ENCODE peak calls at places on chromosomes 4 and X, in six cellular contexts. H is transverse colon, E is H1, V is SK-N-SH, Z is stomach, J is breast epithelium. R is an unnamed sample.

GRCh38 chr4:8737601-8738279 is 133.9 kb downstream of the HMX1 start:
- DNase-seq in H (no peak), E (no peak), V (peak), Z (no peak), J (peak), R (peak)

GRCh38 chr4:180028682-180029081 is 2214.5 kb upstream of the TENM3 start:
- DNase-seq in H (peak), E (peak), V (peak), Z (no peak), J (no peak), R (no peak)

GRCh38 chr4:76811604-76812412 is 86.1 kb downstream of the SOWAHB start:
- DNase-seq in H (no peak), E (no peak), V (no peak), Z (no peak), J (no peak), R (no peak)

GRCh38 chr4:145536044-145536443 is 54.4 kb downstream of the SMAD1 start:
- DNase-seq in H (no peak), E (no peak), V (no peak), Z (no peak), J (no peak), R (no peak)

GRCh38 chrX:72609313-72609712 is 36.7 kb upstream of the HDAC8 start:
- DNase-seq in H (no peak), E (no peak), V (no peak), Z (no peak), J (no peak), R (no peak)

GRCh38 chr4:88659061-88659889 is 38.4 kb downstream of the NAP1L5 start:
- DNase-seq in H (peak), E (no peak), V (peak), Z (peak), J (peak), R (no peak)

GRCh38 chrX:53918697-53919096 is 125.6 kb downstream of the PHF8 start:
- DNase-seq in H (no peak), E (no peak), V (no peak), Z (no peak), J (no peak), R (no peak)

GRCh38 chr4:145507636-145508035 is 26.0 kb downstream of the SMAD1 start:
- DNase-seq in H (no peak), E (no peak), V (no peak), Z (no peak), J (no peak), R (no peak)

GRCh38 chrX:114774691-114775090 is 190.8 kb downstream of the HTR2C start:
- DNase-seq in H (no peak), E (no peak), V (no peak), Z (no peak), J (no peak), R (no peak)

GRCh38 chr4:56959064-56959463 is 18.3 kb downstream of the NOA1 start:
- DNase-seq in H (no peak), E (no peak), V (no peak), Z (no peak), J (no peak), R (no peak)

GRCh38 chrX:1433646-1434357 is 18.9 kb downstream of the ASMTL start:
- DNase-seq in H (no peak), E (no peak), V (no peak), Z (no peak), J (no peak), R (no peak)

GRCh38 chrX:135649561-135649960 is 63.9 kb upstream of the CT45A1 start:
- DNase-seq in H (no peak), E (no peak), V (no peak), Z (no peak), J (no peak), R (no peak)

GRCh38 chr4:144733566-144733965 is 87.6 kb downstream of the HHIP start:
- DNase-seq in H (no peak), E (no peak), V (no peak), Z (no peak), J (no peak), R (no peak)

GRCh38 chr4:145709843-145710242 is 29.9 kb downstream of the C4orf51 start:
- DNase-seq in H (no peak), E (no peak), V (no peak), Z (no peak), J (no peak), R (no peak)

GRCh38 chr4:102606846-102607440 is 105.8 kb downstream of the NFKB1 start:
- DNase-seq in H (no peak), E (no peak), V (no peak), Z (peak), J (no peak), R (no peak)

GRCh38 chrX:24396236-24396929 is 35.9 kb downstream of the SUPT20HL1 start:
- DNase-seq in H (no peak), E (no peak), V (no peak), Z (no peak), J (no peak), R (no peak)

GRCh38 chr4:108620933-108621905 is 843 bp downstream of the RPL34 start:
- DNase-seq in H (no peak), E (no peak), V (no peak), Z (no peak), J (no peak), R (no peak)

GRCh38 chr4:156169861-156170260 is 216.2 kb upstream of the CTSO start:
- DNase-seq in H (no peak), E (no peak), V (no peak), Z (no peak), J (no peak), R (no peak)

GRCh38 chr4:140049924-140050681 is 103.9 kb downstream of the MAML3 start:
- DNase-seq in H (no peak), E (peak), V (peak), Z (no peak), J (no peak), R (no peak)

GRCh38 chrX:108165349-108166111 is 74.0 kb downstream of the ATG4A start:
- DNase-seq in H (no peak), E (peak), V (peak), Z (peak), J (no peak), R (no peak)

GRCh38 chr4:72895408-72895807 is 174.1 kb downstream of the COX18 start:
- DNase-seq in H (no peak), E (no peak), V (no peak), Z (no peak), J (no peak), R (no peak)

GRCh38 chrX:80812176-80812575 is 2.5 kb upstream of the BRWD3 start:
- DNase-seq in H (peak), E (no peak), V (peak), Z (no peak), J (no peak), R (no peak)

GRCh38 chr4:107279729-107280128 is 243.6 kb upstream of the DKK2 start:
- DNase-seq in H (no peak), E (no peak), V (no peak), Z (no peak), J (no peak), R (no peak)

GRCh38 chr4:92969650-92970370 is 666.0 kb downstream of the GRID2 start:
- DNase-seq in H (no peak), E (no peak), V (no peak), Z (no peak), J (no peak), R (no peak)

GRCh38 chrX:110402091-110402854 is 43.6 kb downstream of the RTL9 start:
- DNase-seq in H (no peak), E (no peak), V (no peak), Z (no peak), J (peak), R (no peak)

GRCh38 chr4:56424697-56425514 is 10.5 kb downstream of the PPAT start:
- DNase-seq in H (peak), E (no peak), V (peak), Z (peak), J (no peak), R (no peak)

GRCh38 chr4:7766086-7766485 is 173.6 kb downstream of the AFAP1 start:
- DNase-seq in H (no peak), E (no peak), V (no peak), Z (no peak), J (no peak), R (no peak)

GRCh38 chr4:63349674-63350025 is 1059.6 kb downstream of the TECRL start:
- DNase-seq in H (no peak), E (no peak), V (no peak), Z (no peak), J (no peak), R (no peak)

GRCh38 chr4:156941940-156942548 is 29.6 kb downstream of the PDGFC start:
- DNase-seq in H (peak), E (no peak), V (no peak), Z (peak), J (no peak), R (no peak)

GRCh38 chrX:28586291-28586690 is 955 bp upstream of the IL1RAPL1 start:
- DNase-seq in H (peak), E (no peak), V (no peak), Z (no peak), J (no peak), R (no peak)

GRCh38 chr4:89136525-89136924 is 25.2 kb downstream of the TIGD2 start:
- DNase-seq in H (no peak), E (no peak), V (no peak), Z (no peak), J (no peak), R (no peak)

GRCh38 chr4:73615613-73616012 is 4.6 kb downstream of the RASSF6 start:
- DNase-seq in H (no peak), E (no peak), V (no peak), Z (no peak), J (peak), R (no peak)

GRCh38 chrX:48961585-48962091 is 4.2 kb upstream of the OTUD5 start:
- DNase-seq in H (peak), E (no peak), V (no peak), Z (no peak), J (no peak), R (no peak)

GRCh38 chrX:47649302-47649701 is 1.1 kb downstream of the ELK1 start:
- DNase-seq in H (no peak), E (no peak), V (no peak), Z (no peak), J (no peak), R (no peak)
- H3K27ac ChIP-seq in H (no peak), E (no peak), V (no peak), Z (no peak), J (no peak), R (no peak)

DNA sequence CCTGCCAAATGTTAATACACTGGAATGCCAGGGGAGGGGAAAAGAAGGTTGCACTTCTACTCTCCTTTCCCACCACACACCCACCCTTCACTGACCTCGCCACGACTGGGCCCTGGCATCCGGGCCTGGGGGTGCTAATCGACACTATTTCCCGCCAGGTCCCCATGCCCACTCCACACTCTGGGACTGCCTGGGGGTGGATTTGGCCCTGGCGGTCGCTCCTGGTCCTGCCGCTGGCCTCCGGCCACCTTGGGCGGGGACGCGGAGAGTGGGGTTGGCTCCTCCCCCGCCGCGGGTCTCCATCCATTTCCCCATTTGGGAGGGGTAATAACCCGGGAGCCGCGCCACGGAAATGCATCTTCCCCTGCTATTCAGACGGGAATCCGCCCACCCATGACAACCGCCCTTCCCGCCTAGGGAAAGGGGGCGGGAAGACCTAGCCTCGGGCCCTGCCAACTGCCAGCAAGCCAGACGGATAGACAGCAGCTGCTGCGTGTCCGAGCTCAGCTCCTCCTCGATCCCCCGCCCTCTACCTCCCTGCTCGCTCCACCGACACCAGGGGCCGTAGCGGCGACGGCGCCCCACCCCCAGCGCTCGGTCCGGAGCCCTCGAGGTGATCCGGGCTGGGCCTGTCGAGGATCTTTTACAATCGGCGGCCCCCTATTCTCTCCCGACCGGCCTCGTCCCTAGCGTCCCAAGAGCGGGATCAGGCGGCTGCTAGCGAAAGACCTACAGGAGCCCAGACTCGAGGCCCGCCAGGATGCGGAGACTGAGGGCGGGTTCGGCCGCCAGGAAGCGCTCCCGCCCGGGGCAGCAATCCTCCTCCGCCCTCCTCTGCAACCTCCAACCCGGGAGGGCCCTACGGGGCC is 78.0 kb downstream of the RLIM start:
- DNase-seq in H (peak), E (peak), V (peak), Z (peak), J (peak), R (peak)
- TF ChIP-seq POLR2AphosphoS5 in H (peak), E (no peak), V (no peak), Z (peak), J (peak), R (peak)

GRCh38 chr4:182928061-182928460 is 10.9 kb upstream of the DCTD start:
- DNase-seq in H (no peak), E (peak), V (no peak), Z (no peak), J (no peak), R (no peak)
- TF ChIP-seq CTCF in H (no peak), E (peak), V (peak), Z (no peak), J (no peak), R (no peak)

GRCh38 chr4:99047710-99048109 is 40.9 kb downstream of the ADH5 start:
- DNase-seq in H (no peak), E (no peak), V (no peak), Z (no peak), J (no peak), R (no peak)
- H3K27ac ChIP-seq in H (no peak), E (no peak), V (no peak), Z (no peak), J (no peak), R (no peak)

DNA sequence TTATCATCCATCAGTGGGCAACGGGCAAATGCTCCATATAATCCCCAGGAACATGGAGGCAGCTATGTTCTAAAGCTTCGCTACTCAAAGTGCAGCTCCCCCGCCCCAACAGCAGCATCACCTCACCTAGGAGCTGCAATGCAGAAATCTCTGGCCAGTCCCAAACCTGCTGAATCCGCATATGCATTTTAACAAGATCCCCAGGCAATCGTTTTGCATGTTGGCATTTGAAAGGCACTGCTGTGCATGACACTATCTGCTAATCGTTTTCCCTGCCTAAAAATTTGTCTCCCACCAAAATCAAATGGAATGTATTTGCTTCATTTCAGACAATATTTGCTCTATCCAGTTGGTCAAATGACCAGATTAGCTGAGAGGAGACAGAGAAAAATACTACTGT is 15.2 kb downstream of the ADGRG2 start:
- DNase-seq in H (no peak), E (peak), V (no peak), Z (no peak), J (no peak), R (no peak)
- TF ChIP-seq POLR2AphosphoS5 in H (no peak), E (no peak), V (no peak), Z (no peak), J (no peak), R (no peak)